ENCODE peak calls at places on chromosomes 2 and 18, in eight cellular contexts. N is sigmoid colon, J is endothelial cell of umbilical vein, B is heart left ventricle, M is ovary, Q is tibial nerve, R is body of pancreas, K is uterus. S is an unnamed sample.

GRCh38 chr2:222655406-222655747 is 515 bp downstream of the FARSB start:
- DNase-seq in N (no peak), K (no peak), J (no peak), M (no peak), R (no peak), B (no peak), Q (no peak), S (no peak)

GRCh38 chr2:102357975-102358374 is 2.4 kb downstream of the IL18R1 start:
- DNase-seq in M (no peak), R (no peak), B (no peak), Q (no peak), N (no peak), J (no peak), K (no peak), S (no peak)

GRCh38 chr18:43592268-43592667 is 315.0 kb upstream of the SYT4 start:
- DNase-seq in R (no peak), J (no peak), B (no peak), M (no peak), K (no peak), Q (no peak), N (no peak), S (no peak)

GRCh38 chr2:2702385-2702784 is 371.3 kb upstream of the MYT1L start:
- DNase-seq in Q (no peak), M (no peak), J (no peak), K (no peak), N (no peak), R (no peak), B (no peak), S (no peak)

GRCh38 chr2:212646698-212647097 is 108.1 kb upstream of the ERBB4 start:
- DNase-seq in Q (no peak), R (no peak), K (no peak), M (no peak), N (no peak), J (no peak), B (no peak), S (peak)

GRCh38 chr18:79597176-79598045 is 82.2 kb upstream of the CTDP1 start:
- DNase-seq in R (no peak), M (peak), N (peak), K (peak), B (no peak), Q (peak), J (no peak), S (no peak)

GRCh38 chr18:34738173-34738894 is 28.2 kb downstream of the DTNA start:
- DNase-seq in M (no peak), J (peak), B (no peak), R (no peak), Q (no peak), K (no peak), N (no peak), S (no peak)

GRCh38 chr18:40529478-40529877 is 1425.6 kb upstream of the PIK3C3 start:
- DNase-seq in B (no peak), J (peak), M (no peak), N (no peak), Q (no peak), K (no peak), R (no peak), S (peak)

GRCh38 chr2:25044990-25045389 is 3.1 kb downstream of the EFR3B start:
- DNase-seq in B (no peak), M (no peak), N (no peak), K (no peak), J (no peak), Q (no peak), R (no peak), S (no peak)

GRCh38 chr2:177029075-177029474 is 183.5 kb upstream of the HNRNPA3 start:
- DNase-seq in N (no peak), J (no peak), B (no peak), R (no peak), K (no peak), M (no peak), Q (no peak), S (no peak)

GRCh38 chr2:235493775-235494715 is at the start of gene AGAP1:
- DNase-seq in Q (peak), K (peak), J (peak), M (peak), B (peak), N (peak), R (peak), S (peak)

GRCh38 chr2:148721991-148722777 is 77.6 kb downstream of the EPC2 start:
- DNase-seq in M (no peak), Q (no peak), B (no peak), N (no peak), K (no peak), R (no peak), J (no peak), S (no peak)

GRCh38 chr2:100786297-100786658 is 33.7 kb upstream of the NPAS2 start:
- DNase-seq in K (no peak), Q (no peak), J (peak), B (peak), R (no peak), M (no peak), N (no peak), S (peak)

GRCh38 chr18:48993586-48993985 is 42.8 kb upstream of the SMAD7 start:
- DNase-seq in B (no peak), K (no peak), J (no peak), M (no peak), N (no peak), Q (no peak), R (no peak), S (no peak)

DNA sequence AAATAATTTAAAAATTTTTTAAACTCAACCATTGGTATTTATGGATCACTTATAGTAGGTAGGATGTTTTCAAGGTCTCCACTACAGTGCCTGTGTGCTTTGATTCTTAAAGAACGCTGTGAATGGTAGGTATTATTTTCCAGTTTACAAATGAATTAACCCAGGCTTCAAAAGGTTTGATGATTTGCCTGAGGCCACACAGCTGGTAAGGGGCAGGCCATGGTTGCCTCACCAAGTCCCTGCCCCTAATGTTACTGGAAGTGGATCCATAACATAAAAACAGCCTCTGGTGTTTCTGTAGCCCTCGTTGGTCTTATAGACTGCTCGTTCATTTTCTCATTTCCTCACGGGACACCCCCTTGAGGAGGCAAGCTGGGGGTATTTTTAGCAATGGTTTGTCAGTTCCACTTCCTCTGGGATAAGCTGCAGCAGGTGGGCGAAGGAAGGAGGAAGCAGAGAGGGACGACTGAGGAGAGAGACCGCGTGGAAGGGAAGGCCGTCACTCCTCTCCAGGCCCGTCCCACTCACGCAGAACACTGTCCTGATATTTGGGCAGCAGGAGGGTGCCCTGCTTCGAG is 32.9 kb upstream of the NDUFV2 start:
- DNase-seq in Q (no peak), N (no peak), K (no peak), J (no peak), M (no peak), B (peak), R (no peak), S (no peak)
- TF ChIP-seq POLR2A in Q (no peak), N (no peak), K (no peak), J (no peak), M (no peak), B (no peak), R (no peak), S (no peak)

GRCh38 chr2:221518201-221518936 is 53.7 kb downstream of the EPHA4 start:
- DNase-seq in B (no peak), Q (no peak), J (peak), M (no peak), R (no peak), K (peak), N (no peak), S (no peak)
- TF ChIP-seq POLR2A in B (no peak), Q (no peak), J (no peak), M (no peak), R (no peak), K (no peak), N (no peak), S (no peak)

GRCh38 chr18:24094561-24094960 is 44.3 kb upstream of the CABYR start:
- DNase-seq in K (no peak), M (no peak), Q (no peak), J (no peak), N (no peak), B (no peak), R (no peak), S (no peak)
- TF ChIP-seq POLR2A in K (no peak), M (no peak), Q (no peak), J (no peak), N (no peak), B (no peak), R (no peak), S (no peak)

DNA sequence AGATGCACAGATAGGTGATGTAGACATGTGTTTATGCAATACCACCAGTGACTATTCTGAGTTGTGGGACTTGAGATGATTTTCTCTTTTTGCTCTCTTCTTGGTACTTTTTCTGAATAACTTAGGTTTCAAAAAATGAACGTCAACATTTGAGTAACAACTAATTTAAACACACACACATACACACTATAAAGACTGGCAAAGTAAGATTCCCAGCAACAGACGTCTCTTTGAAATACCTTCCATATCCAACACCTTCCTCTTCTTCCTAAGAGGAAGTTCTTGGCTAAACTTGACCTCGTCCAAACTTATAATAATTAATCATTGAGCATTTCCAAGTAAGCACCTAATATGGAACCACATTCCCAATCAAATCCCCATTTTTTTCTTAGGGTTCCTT is 81.6 kb upstream of the RGPD4 start:
- DNase-seq in Q (no peak), J (no peak), K (no peak), M (no peak), B (no peak), N (no peak), R (no peak), S (no peak)
- TF ChIP-seq POLR2A in Q (no peak), J (no peak), K (no peak), M (no peak), B (no peak), N (no peak), R (no peak), S (no peak)

S was measured in H54.